ENCODE peak calls at places on chromosome 15, in four cellular contexts. U is HCT116, J is K562, O is H1. W is an unnamed sample.

GRCh38 chr15:44468713-44469385 is 41.4 kb downstream of the CTDSPL2 start:
- DNase-seq in O (no peak), U (peak), J (no peak), W (no peak)

GRCh38 chr15:51281368-51281967 is 56.9 kb downstream of the CYP19A1 start:
- DNase-seq in O (peak), J (peak), U (peak), W (no peak)

GRCh38 chr15:31975446-31976229 is 54.7 kb upstream of the CHRNA7 start:
- DNase-seq in O (peak), J (no peak), U (no peak), W (no peak)

GRCh38 chr15:61653110-61653509 is 407.1 kb downstream of the VPS13C start:
- DNase-seq in J (peak), O (no peak), U (no peak), W (no peak)

GRCh38 chr15:84911879-84912660 is 27.6 kb downstream of the SLC28A1 start:
- DNase-seq in U (peak), O (no peak), J (peak), W (no peak)

GRCh38 chr15:97718509-97718908 is 242.0 kb upstream of the ARRDC4 start:
- DNase-seq in U (no peak), O (no peak), J (no peak), W (no peak)

GRCh38 chr15:57696146-57696545 is 10.4 kb upstream of the POLR2M start:
- DNase-seq in U (no peak), O (no peak), J (no peak), W (no peak)

GRCh38 chr15:54159044-54159443 is 180.8 kb downstream of the UNC13C start:
- DNase-seq in J (no peak), U (no peak), O (no peak), W (no peak)

GRCh38 chr15:34855893-34856292 is 60.5 kb upstream of the ACTC1 start:
- DNase-seq in U (no peak), O (no peak), J (no peak), W (no peak)

GRCh38 chr15:74831813-74832495 is 5.5 kb downstream of the CPLX3 start:
- DNase-seq in O (no peak), J (no peak), U (no peak), W (no peak)

GRCh38 chr15:41932101-41932500 is 38.2 kb upstream of the SPTBN5 start:
- DNase-seq in J (no peak), O (no peak), U (no peak), W (no peak)

GRCh38 chr15:57527382-57528091 is 64.2 kb upstream of the MYZAP start:
- DNase-seq in U (peak), J (peak), O (peak), W (peak)

GRCh38 chr15:100152463-100152862 is 189.3 kb downstream of the ADAMTS17 start:
- DNase-seq in U (no peak), J (no peak), O (no peak), W (no peak)

GRCh38 chr15:44811347-44811746 is 75.0 kb downstream of the TRIM69 start:
- DNase-seq in U (peak), J (peak), O (no peak), W (no peak)

GRCh38 chr15:66472176-66472999 is 25.2 kb downstream of the SNAPC5 start:
- DNase-seq in J (no peak), O (no peak), U (no peak), W (peak)

GRCh38 chr15:45100884-45101622 is 12.9 kb downstream of the DUOX2 start:
- DNase-seq in J (no peak), U (no peak), O (no peak), W (no peak)

GRCh38 chr15:43085921-43086320 is 19.9 kb downstream of the UBR1 start:
- DNase-seq in J (no peak), U (no peak), O (no peak), W (no peak)

GRCh38 chr15:81536296-81536695 is 162.3 kb upstream of the TMC3 start:
- DNase-seq in O (no peak), U (no peak), J (no peak), W (no peak)

GRCh38 chr15:99895189-99895955 is 162.1 kb upstream of the LYSMD4 start:
- DNase-seq in U (no peak), O (no peak), J (no peak), W (peak)

GRCh38 chr15:91022075-91022831 is at the start of gene VPS33B:
- DNase-seq in U (peak), O (peak), J (peak), W (peak)
- TF ChIP-seq EGR1 in U (no peak), O (peak), J (no peak), W (peak)

GRCh38 chr15:86106306-86106705 is 26.6 kb downstream of the AGBL1 start:
- DNase-seq in O (no peak), J (no peak), U (no peak), W (no peak)
- TF ChIP-seq EGR1 in O (no peak), J (no peak), U (no peak), W (no peak)

DNA sequence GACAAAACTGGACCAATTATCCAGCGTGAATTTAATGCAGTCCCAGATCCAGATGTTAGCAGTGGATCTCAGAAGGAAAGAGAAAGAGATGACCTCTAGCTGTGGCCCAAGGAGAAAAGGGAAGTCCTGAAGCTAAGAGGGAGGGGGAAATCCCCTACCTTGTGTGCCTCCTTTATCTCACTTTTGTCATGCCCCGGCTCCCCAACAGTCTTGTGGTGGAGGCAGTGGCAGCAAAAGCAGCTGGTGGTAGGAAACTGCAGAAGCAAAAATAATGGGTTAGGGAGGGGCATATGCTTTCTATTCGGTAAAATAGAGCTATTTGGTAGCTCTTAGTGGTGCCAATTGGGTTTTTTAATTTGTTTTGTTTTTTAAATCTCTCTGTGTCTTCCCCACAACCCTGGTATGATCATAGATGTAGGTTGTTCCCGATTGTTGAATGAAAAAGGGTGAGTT is 56.5 kb downstream of the MCTP2 start:
- DNase-seq in J (no peak), U (no peak), O (no peak), W (peak)
- TF ChIP-seq EGR1 in J (no peak), U (no peak), O (no peak), W (no peak)

GRCh38 chr15:71629761-71630499 is 180.4 kb upstream of the NR2E3 start:
- DNase-seq in U (no peak), O (no peak), J (no peak), W (no peak)

GRCh38 chr15:71627604-71628003 is 182.8 kb upstream of the NR2E3 start:
- DNase-seq in J (no peak), U (no peak), O (no peak), W (no peak)

GRCh38 chr15:71627188-71627587 is 183.2 kb upstream of the NR2E3 start:
- DNase-seq in J (no peak), O (no peak), U (no peak), W (no peak)

GRCh38 chr15:71626596-71627088 is 183.7 kb upstream of the NR2E3 start:
- DNase-seq in J (no peak), U (no peak), O (no peak), W (no peak)

DNA sequence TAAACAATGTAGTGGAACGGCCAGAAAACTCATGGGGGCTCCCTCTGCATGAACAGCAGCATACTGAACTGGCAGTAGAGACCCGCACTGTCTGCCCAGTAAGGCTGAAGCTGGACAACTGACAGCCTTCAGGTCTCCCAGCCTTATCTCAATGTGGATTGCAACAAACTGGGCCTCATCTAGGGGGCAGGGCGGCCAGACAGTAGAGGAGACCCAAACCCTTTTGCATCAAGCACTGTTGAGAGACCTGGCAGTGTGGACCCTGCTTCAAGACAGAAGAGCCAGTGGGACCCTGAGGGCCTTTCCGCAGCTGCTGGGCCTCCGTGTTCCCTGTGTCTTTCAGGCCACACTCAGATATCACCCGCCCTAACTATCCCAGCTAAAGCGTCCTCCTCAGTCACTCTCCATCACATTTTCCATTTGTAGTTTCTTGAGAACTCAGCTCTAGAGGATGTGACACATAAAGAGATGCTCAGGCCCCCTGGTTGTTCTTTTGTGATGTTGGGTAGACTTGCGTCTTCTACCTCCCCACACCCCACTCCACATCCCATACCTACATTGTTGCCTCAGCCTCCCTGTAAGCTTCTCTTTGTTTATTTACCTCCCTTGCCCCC is 181.1 kb upstream of the NR2E3 start:
- DNase-seq in U (no peak), J (no peak), O (no peak), W (no peak)
- TF ChIP-seq EGR1 in U (no peak), J (no peak), O (no peak), W (no peak)

DNA sequence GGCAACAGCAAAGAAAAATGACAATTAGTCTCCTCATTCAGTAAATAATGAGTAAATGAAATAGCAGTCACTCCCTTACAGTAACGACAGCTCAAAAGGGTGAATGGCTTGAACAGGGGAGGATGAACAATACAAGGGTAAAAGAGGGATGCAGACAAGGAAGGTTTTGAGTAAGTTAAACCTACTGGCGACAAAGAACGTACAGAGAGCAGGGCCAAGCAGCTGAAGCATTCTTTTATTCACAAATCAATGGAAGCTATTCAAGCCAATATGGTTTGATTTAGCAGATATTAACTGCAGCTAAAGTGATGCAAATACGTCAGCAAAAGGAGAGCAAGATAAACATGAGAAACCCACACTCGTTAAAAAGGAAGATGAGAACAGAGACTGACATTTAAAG is 90.7 kb upstream of the ICE2 start:
- DNase-seq in J (no peak), O (no peak), U (no peak), W (no peak)
- TF ChIP-seq EGR1 in J (no peak), O (no peak), U (no peak), W (no peak)

DNA sequence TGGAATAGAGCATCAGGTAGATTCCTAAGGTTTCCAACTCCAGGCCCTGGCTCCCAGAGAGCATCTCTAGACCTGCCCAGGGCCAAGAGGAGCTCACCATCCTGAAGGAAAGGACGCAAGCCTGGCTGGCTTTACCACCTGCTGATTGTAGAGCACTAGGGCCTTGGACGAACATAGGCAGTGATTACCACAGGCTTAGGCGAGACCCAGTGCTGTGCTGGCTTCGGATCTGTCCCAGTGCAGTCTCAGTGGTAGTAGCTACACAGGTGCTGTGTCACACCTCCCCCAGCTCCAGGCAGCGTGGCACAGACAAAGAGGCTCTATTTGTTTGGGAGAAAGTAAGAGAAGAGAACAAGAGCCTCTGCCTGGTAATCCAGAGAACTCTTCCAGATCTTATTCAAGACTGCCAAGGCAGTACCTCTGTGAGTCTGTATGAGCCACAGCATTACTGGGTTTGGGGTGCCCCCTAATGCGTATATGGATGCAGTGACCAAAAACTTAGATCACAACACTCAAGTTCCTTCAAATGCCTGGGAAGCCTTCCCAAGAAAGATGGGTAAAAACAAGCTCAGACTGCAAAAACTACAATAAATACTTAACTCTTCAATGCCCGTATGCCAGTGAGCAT is 25.4 kb downstream of the ISG20 start:
- DNase-seq in U (no peak), J (no peak), O (peak), W (no peak)
- TF ChIP-seq EGR1 in U (no peak), J (no peak), O (no peak), W (no peak)

GRCh38 chr15:48693474-48693873 is 48.0 kb upstream of the FBN1 start:
- DNase-seq in O (no peak), U (no peak), J (no peak), W (no peak)
- TF ChIP-seq EGR1 in O (no peak), U (no peak), J (no peak), W (no peak)